ENCODE peak calls at places on chromosome 11, in five cellular contexts. C is K562, F is H9, P is MM.1S, K is fibroblast of lung. E is an unnamed sample. For H3K9me3, H4K20me1 and H3K4me1, the result is how much of the 10 kb centered on the place peaks cover.

GRCh38 chr11:120471131-120471530 is 40.4 kb upstream of the GRIK4 start:
- DNase-seq in C (no peak), F (no peak), P (no peak), K (peak), E (no peak)

GRCh38 chr11:70335511-70335910 is 62.8 kb upstream of the CTTN start:
- DNase-seq in C (peak), F (no peak), P (no peak), K (no peak), E (no peak)

GRCh38 chr11:100832851-100833250 is 145.8 kb downstream of the ARHGAP42 start:
- DNase-seq in C (no peak), F (no peak), P (no peak), K (no peak), E (no peak)

GRCh38 chr11:808427-809286 is 1.1 kb upstream of the RPLP2 start:
- DNase-seq in C (peak), F (no peak), P (peak), K (no peak), E (peak)

GRCh38 chr11:76288166-76288978 is 82.1 kb upstream of the WNT11 start:
- DNase-seq in C (no peak), F (no peak), P (peak), K (no peak), E (peak)

GRCh38 chr11:11020219-11020726 is 162.4 kb upstream of the ZBED5 start:
- DNase-seq in C (no peak), F (no peak), P (no peak), K (no peak), E (no peak)

GRCh38 chr11:8613036-8613435 is 19.0 kb upstream of the STK33 start:
- DNase-seq in C (no peak), F (no peak), P (no peak), K (peak), E (no peak)

GRCh38 chr11:102226702-102227101 is 90.6 kb upstream of the BIRC3 start:
- DNase-seq in C (peak), F (no peak), P (no peak), K (peak), E (no peak)

GRCh38 chr11:15073361-15074205 is at the start of gene CALCB:
- DNase-seq in C (no peak), F (peak), P (no peak), K (peak), E (no peak)

GRCh38 chr11:26905368-26905767 is 88.5 kb upstream of the FIBIN start:
- DNase-seq in C (no peak), F (peak), P (no peak), K (peak), E (no peak)

GRCh38 chr11:218815-219593 is 11.5 kb downstream of the RIC8A start:
- DNase-seq in C (no peak), F (no peak), P (no peak), K (no peak), E (no peak)

GRCh38 chr11:2385156-2386151 is 8.3 kb downstream of the CD81 start:
- DNase-seq in C (no peak), F (no peak), P (peak), K (no peak), E (peak)

GRCh38 chr11:108549319-108549885 is 44.2 kb downstream of the EXPH5 start:
- DNase-seq in C (peak), F (no peak), P (no peak), K (no peak), E (no peak)

GRCh38 chr11:12915093-12915492 is 94.0 kb upstream of the RASSF10 start:
- DNase-seq in C (no peak), F (no peak), P (no peak), K (no peak), E (no peak)

GRCh38 chr11:95703059-95703458 is 86.5 kb downstream of the FAM76B start:
- DNase-seq in C (no peak), F (no peak), P (no peak), K (no peak), E (no peak)

GRCh38 chr11:126942146-126942545 is 58.4 kb downstream of the KIRREL3 start:
- DNase-seq in C (no peak), F (no peak), P (no peak), K (no peak), E (no peak)

GRCh38 chr11:73059915-73060314 is 82.2 kb downstream of the FCHSD2 start:
- DNase-seq in C (no peak), F (no peak), P (no peak), K (no peak), E (no peak)

GRCh38 chr11:107562647-107563208 is 2.8 kb downstream of the ALKBH8 start:
- DNase-seq in C (peak), F (no peak), P (no peak), K (peak), E (no peak)

GRCh38 chr11:7635137-7635536 is 38.2 kb downstream of the CYB5R2 start:
- DNase-seq in C (no peak), F (no peak), P (no peak), K (no peak), E (no peak)

GRCh38 chr11:44634401-44635281 is 69.2 kb downstream of the CD82 start:
- DNase-seq in C (peak), F (peak), P (no peak), K (peak), E (peak)

GRCh38 chr11:74744277-74744676 is 4.4 kb upstream of the RNF169 start:
- DNase-seq in C (no peak), F (no peak), P (no peak), K (no peak), E (no peak)

GRCh38 chr11:132980721-132981120 is 551.6 kb downstream of the OPCML start:
- DNase-seq in C (no peak), F (no peak), P (no peak), K (no peak), E (no peak)

GRCh38 chr11:9689721-9690120 is 25.8 kb downstream of the SWAP70 start:
- DNase-seq in C (no peak), F (no peak), P (no peak), K (peak), E (no peak)

GRCh38 chr11:106482920-106483761 is 405.7 kb downstream of the AASDHPPT start:
- DNase-seq in C (no peak), F (no peak), P (no peak), K (peak), E (peak)

GRCh38 chr11:110091995-110092576 is 1.1 kb upstream of the ZC3H12C start:
- DNase-seq in C (no peak), F (no peak), P (no peak), K (no peak), E (no peak)

GRCh38 chr11:21390430-21390829 is 721.0 kb downstream of the NELL1 start:
- DNase-seq in C (no peak), F (no peak), P (no peak), K (no peak), E (no peak)

GRCh38 chr11:17479284-17480214 is 2.9 kb upstream of the ABCC8 start:
- DNase-seq in C (peak), F (peak), P (no peak), K (peak), E (peak)

GRCh38 chr11:63592975-63593395 is 21.2 kb downstream of the PLAAT3 start:
- DNase-seq in C (peak), F (no peak), P (no peak), K (no peak), E (peak)

GRCh38 chr11:103907548-103908455 is 128.6 kb upstream of the DDI1 start:
- DNase-seq in C (no peak), F (no peak), P (peak), K (peak), E (no peak)

GRCh38 chr11:130457909-130458729 is 9.7 kb downstream of the ADAMTS15 start:
- DNase-seq in C (no peak), F (no peak), P (no peak), K (no peak), E (no peak)

GRCh38 chr11:112689851-112690250 is 271.4 kb upstream of the NCAM1 start:
- DNase-seq in C (no peak), F (no peak), P (no peak), K (no peak), E (no peak)

GRCh38 chr11:36065436-36065835 is 121.6 kb downstream of the LDLRAD3 start:
- DNase-seq in C (peak), F (no peak), P (no peak), K (no peak), E (no peak)

GRCh38 chr11:26878959-26879581 is 114.8 kb upstream of the FIBIN start:
- DNase-seq in C (no peak), F (peak), P (no peak), K (no peak), E (no peak)

GRCh38 chr11:63635762-63636465 is 21.7 kb upstream of the PLAAT3 start:
- DNase-seq in C (peak), F (peak), P (peak), K (peak), E (peak)

GRCh38 chr11:86068138-86068861 is 584 bp downstream of the PICALM start:
- DNase-seq in C (peak), F (peak), P (peak), K (no peak), E (peak)

GRCh38 chr11:63858628-63859550 is 20.0 kb downstream of the MARK2 start:
- DNase-seq in C (peak), F (no peak), P (no peak), K (peak), E (no peak)

GRCh38 chr11:19817870-19818269 is 105.2 kb downstream of the NAV2 start:
- DNase-seq in C (no peak), F (no peak), P (no peak), K (no peak), E (no peak)

GRCh38 chr11:55401011-55401410 is 33.2 kb downstream of the OR4A15 start:
- DNase-seq in C (no peak), F (no peak), P (no peak), K (no peak), E (no peak)
- H3K9me3 ChIP-seq in C (under half), F (half or more), P (under half), K (under half), E (under half)

DNA sequence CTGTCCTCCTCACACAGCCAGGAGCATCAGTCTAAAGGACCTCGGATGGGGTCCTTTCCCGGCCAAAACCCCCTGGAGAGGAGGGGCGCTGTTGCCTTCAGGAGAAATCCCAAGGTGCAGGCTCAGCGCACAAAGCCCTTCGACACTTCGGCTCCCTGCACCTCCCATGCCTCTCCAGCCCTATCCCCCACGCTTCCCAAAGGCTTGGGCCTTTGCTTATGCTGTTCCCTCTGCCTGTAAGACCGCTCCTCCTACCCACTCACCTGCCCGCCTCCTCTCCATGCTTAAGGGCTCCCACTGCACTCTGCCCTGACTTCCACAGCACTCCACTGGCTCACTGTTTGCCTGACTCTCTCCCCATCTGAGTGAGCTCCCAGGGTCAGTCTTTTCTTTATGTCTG is 13.5 kb downstream of the SLC15A3 start:
- DNase-seq in C (no peak), F (no peak), P (no peak), K (no peak), E (no peak)
- H4K20me1 ChIP-seq in C (under half), F (under half), P (under half), K (under half), E (under half)

DNA sequence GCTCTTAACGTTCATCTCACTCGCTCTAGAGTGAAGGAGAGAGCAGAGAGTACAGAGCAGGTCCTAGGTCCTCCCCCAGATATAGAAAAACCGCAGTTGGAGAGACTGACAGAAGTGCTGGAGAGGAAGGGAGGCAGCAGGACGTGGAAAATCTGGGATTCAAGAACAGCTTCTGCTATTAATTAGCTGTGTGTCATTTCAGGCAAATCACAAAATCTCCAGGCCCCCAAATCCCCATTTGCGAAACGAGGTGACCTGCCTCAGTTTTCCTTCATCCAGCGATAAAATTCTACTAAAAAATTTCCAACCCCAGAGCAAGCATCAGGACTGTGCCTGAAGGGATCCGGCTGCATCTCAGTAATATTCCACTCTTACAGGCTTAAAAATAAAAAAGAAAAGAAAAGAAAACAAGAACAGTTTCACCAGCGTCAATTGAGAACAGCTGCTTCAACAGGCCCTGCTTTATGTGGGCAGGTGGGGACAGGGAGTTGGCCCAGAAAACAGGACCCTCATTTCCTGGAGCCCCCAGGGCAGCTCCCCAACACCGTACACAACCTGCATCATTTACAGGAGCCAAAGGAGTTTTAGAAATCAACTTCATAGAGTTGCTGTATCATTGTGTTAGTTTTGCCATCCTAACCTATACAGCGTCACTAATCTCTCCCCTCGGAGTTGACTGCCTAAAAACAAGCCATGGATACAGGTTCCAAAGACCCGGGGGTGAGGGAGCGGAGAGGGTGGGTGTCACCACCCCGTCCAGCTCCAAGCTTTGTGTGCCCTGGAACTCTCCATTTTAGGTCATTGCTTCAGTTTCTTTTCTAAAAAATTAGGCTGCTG is 2.3 kb upstream of the MALAT1 start:
- DNase-seq in C (peak), F (no peak), P (no peak), K (peak), E (peak)
- H3K4me1 ChIP-seq in C (under half), F (under half), P (under half), K (under half), E (under half)

GRCh38 chr11:55503449-55503848 is 50.8 kb upstream of the OR4C15 start:
- DNase-seq in C (peak), F (no peak), P (no peak), K (no peak), E (no peak)
- H3K9me3 ChIP-seq in C (under half), F (half or more), P (under half), K (under half), E (under half)

GRCh38 chr11:65504671-65505433 is 6.0 kb downstream of the MALAT1 start:
- DNase-seq in C (peak), F (no peak), P (peak), K (peak), E (no peak)
- H4K20me1 ChIP-seq in C (half or more), F (under half), P (half or more), K (under half), E (half or more)

GRCh38 chr11:68143310-68143689 is 22.1 kb upstream of the CHKA start:
- DNase-seq in C (no peak), F (no peak), P (no peak), K (no peak), E (no peak)

GRCh38 chr11:68148071-68148805 is 27.1 kb upstream of the CHKA start:
- DNase-seq in C (no peak), F (no peak), P (no peak), K (no peak), E (no peak)

GRCh38 chr11:68145120-68145866 is 24.1 kb upstream of the CHKA start:
- DNase-seq in C (no peak), F (no peak), P (no peak), K (no peak), E (no peak)

GRCh38 chr11:68146704-68147474 is 25.7 kb upstream of the CHKA start:
- DNase-seq in C (peak), F (no peak), P (no peak), K (peak), E (no peak)

GRCh38 chr11:68146010-68146540 is 24.9 kb upstream of the CHKA start:
- DNase-seq in C (no peak), F (no peak), P (no peak), K (no peak), E (no peak)
- H3K4me1 ChIP-seq in C (under half), F (under half), P (under half), K (under half), E (under half)